ENCODE peak calls at places on chromosomes 4 and X, in five cellular contexts. M is fibroblast of lung, R is vagina, V is left lung, S is ascending aorta. K is an unnamed sample.

GRCh38 chr4:52914051-52914605 is 52.0 kb downstream of the RASL11B start:
- DNase-seq in M (peak), R (no peak), V (no peak), S (no peak), K (no peak)

GRCh38 chr4:150173420-150173819 is 95.2 kb downstream of the DCLK2 start:
- DNase-seq in M (peak), R (no peak), V (no peak), S (no peak), K (no peak)

GRCh38 chr4:183376381-183376780 is 54.2 kb upstream of the CLDN24 start:
- DNase-seq in M (no peak), R (no peak), V (no peak), S (no peak), K (no peak)

GRCh38 chrX:123425904-123426303 is 241.8 kb downstream of the GRIA3 start:
- DNase-seq in M (peak), R (no peak), V (no peak), S (peak), K (no peak)

GRCh38 chrX:52271212-52271611 is 86.5 kb downstream of the MAGED4 start:
- DNase-seq in M (no peak), R (no peak), V (no peak), S (no peak), K (no peak)

GRCh38 chrX:104315555-104315954 is 60.8 kb upstream of the ESX1 start:
- DNase-seq in M (peak), R (no peak), V (no peak), S (no peak), K (peak)

GRCh38 chr4:54487491-54487890 is 170.3 kb upstream of the KIT start:
- DNase-seq in M (peak), R (no peak), V (no peak), S (no peak), K (no peak)

GRCh38 chr4:52915730-52916129 is 53.6 kb downstream of the RASL11B start:
- DNase-seq in M (no peak), R (no peak), V (no peak), S (no peak), K (no peak)

GRCh38 chr4:76781698-76782595 is 116.0 kb downstream of the SOWAHB start:
- DNase-seq in M (peak), R (no peak), V (no peak), S (no peak), K (peak)
- H3K27ac ChIP-seq in M (peak), R (peak), V (no peak), S (no peak), K (peak)

DNA sequence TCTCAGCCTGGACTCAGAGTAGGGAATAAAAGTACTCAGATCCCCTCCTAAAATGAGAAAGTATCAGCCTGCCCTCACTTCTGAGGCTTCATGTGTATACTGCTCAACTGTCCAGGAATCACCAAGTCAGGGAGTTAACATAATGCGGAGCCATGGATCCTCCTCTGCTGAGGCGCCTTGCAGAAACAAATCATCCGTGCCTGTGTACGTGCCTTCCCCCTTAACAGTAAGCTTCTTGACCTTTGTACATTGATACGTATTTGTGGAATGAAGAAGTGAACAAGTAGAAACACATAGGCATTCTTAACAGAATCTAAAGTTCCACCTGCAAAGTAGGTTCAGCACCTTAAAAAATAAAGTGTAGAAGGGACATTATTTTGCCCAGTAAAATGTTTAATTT is 61.7 kb downstream of the ARHGAP10 start:
- DNase-seq in M (peak), R (no peak), V (no peak), S (no peak), K (peak)
- TF ChIP-seq CTCF in M (no peak), R (no peak), V (no peak), S (no peak), K (no peak)

GRCh38 chr4:76677571-76678326 is 220.2 kb downstream of the SOWAHB start:
- DNase-seq in M (no peak), R (no peak), V (no peak), S (no peak), K (no peak)
- H3K27ac ChIP-seq in M (no peak), R (no peak), V (peak), S (peak), K (no peak)

DNA sequence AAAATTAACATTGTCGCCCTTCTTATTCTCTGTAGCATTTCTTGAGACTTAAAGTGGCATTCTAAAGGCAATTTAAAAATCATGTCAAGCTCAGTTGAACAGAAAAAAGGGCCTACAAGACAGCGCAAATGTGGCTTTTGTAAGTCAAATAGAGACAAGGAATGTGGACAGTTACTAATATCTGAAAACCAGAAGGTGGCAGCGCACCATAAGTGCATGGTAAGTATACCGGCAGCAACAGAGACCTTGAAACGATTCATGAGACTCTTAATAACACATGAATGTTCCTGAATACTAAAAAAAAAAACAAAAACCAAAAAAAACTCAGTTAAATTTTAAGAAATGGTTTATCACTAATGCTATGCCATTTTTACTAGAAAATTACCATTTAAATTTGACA is 82.4 kb upstream of the HPRT1 start:
- DNase-seq in M (peak), R (no peak), V (no peak), S (no peak), K (no peak)
- TF ChIP-seq CTCF in M (peak), R (no peak), V (no peak), S (no peak), K (peak)

GRCh38 chr4:174716986-174717770 is 111.9 kb downstream of the GLRA3 start:
- DNase-seq in M (no peak), R (no peak), V (no peak), S (no peak), K (no peak)
- H3K27ac ChIP-seq in M (no peak), R (no peak), V (no peak), S (no peak), K (no peak)

DNA sequence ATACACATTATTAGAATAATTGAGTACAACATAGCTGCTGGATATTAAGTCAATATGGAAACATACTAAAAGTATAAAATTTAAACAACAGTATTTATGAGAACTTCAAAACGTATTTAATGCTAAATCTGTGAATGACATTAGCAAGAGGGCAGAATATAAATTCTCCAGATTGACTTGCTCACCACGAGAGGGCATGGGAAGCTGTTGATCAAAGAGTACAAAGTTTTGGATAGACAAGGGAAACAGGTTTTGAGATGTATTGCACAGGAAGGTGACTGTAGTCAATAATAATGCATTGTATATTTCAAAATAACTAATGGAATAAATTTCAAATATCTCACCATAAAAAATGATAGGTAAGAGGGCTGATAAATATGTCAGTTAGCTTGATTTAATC is 768.2 kb downstream of the CENPC start:
- DNase-seq in M (no peak), R (no peak), V (no peak), S (no peak), K (no peak)
- TF ChIP-seq CTCF in M (no peak), R (no peak), V (no peak), S (no peak), K (no peak)